ENCODE peak calls at places on chromosomes 6 and 20, in ten cellular contexts. One of them, this sample, is unnamed.

GRCh38 chr20:51382986-51383821 is 159.3 kb downstream of the NFATC2 start:
- DNase-seq in stomach: peak; percentile 71
- DNase-seq in CD4-positive, alpha-beta T cell: no peak
- DNase-seq in CD8-positive, alpha-beta T cell: no peak
- DNase-seq in heart right ventricle: no peak
- DNase-seq in pancreas: peak; percentile 61
- DNase-seq in cardiac muscle cell: no peak
- DNase-seq in fibroblast of lung: no peak
- DNase-seq in H9: no peak
- DNase-seq in HL-60: no peak
- DNase-seq in this sample: no peak

GRCh38 chr20:48149887-48150286 is 364.6 kb upstream of the SULF2 start:
- DNase-seq in stomach: no peak
- DNase-seq in CD4-positive, alpha-beta T cell: no peak
- DNase-seq in CD8-positive, alpha-beta T cell: no peak
- DNase-seq in heart right ventricle: no peak
- DNase-seq in pancreas: no peak
- DNase-seq in cardiac muscle cell: no peak
- DNase-seq in fibroblast of lung: no peak
- DNase-seq in H9: no peak
- DNase-seq in HL-60: no peak
- DNase-seq in this sample: no peak

GRCh38 chr20:57661201-57662027 is 41.2 kb upstream of the ZBP1 start:
- DNase-seq in stomach: peak; percentile 22
- DNase-seq in CD4-positive, alpha-beta T cell: no peak
- DNase-seq in CD8-positive, alpha-beta T cell: no peak
- DNase-seq in heart right ventricle: no peak
- DNase-seq in pancreas: no peak
- DNase-seq in cardiac muscle cell: no peak
- DNase-seq in fibroblast of lung: no peak
- DNase-seq in H9: peak; percentile 22
- DNase-seq in HL-60: no peak
- DNase-seq in this sample: no peak

GRCh38 chr20:21520702-21521595 is 7.1 kb upstream of the NKX2-2 start:
- DNase-seq in stomach: no peak
- DNase-seq in CD4-positive, alpha-beta T cell: no peak
- DNase-seq in CD8-positive, alpha-beta T cell: no peak
- DNase-seq in heart right ventricle: no peak
- DNase-seq in pancreas: no peak
- DNase-seq in cardiac muscle cell: peak; percentile 38
- DNase-seq in fibroblast of lung: no peak
- DNase-seq in H9: peak; percentile 75
- DNase-seq in HL-60: no peak
- DNase-seq in this sample: no peak

GRCh38 chr20:17229256-17229655 is 2.4 kb downstream of the PCSK2 start:
- DNase-seq in stomach: no peak
- DNase-seq in CD4-positive, alpha-beta T cell: no peak
- DNase-seq in CD8-positive, alpha-beta T cell: no peak
- DNase-seq in heart right ventricle: no peak
- DNase-seq in pancreas: no peak
- DNase-seq in cardiac muscle cell: no peak
- DNase-seq in fibroblast of lung: no peak
- DNase-seq in H9: no peak
- DNase-seq in HL-60: no peak
- DNase-seq in this sample: no peak

GRCh38 chr6:57265755-57266221 is 43.7 kb upstream of the RAB23 start:
- DNase-seq in stomach: no peak
- DNase-seq in CD4-positive, alpha-beta T cell: no peak
- DNase-seq in CD8-positive, alpha-beta T cell: no peak
- DNase-seq in heart right ventricle: no peak
- DNase-seq in pancreas: no peak
- DNase-seq in cardiac muscle cell: peak; percentile 27
- DNase-seq in fibroblast of lung: peak; percentile 80
- DNase-seq in H9: no peak
- DNase-seq in HL-60: no peak
- DNase-seq in this sample: no peak

GRCh38 chr6:104955491-104955890 is 1.4 kb upstream of the LIN28B start:
- DNase-seq in stomach: no peak
- DNase-seq in CD4-positive, alpha-beta T cell: no peak
- DNase-seq in CD8-positive, alpha-beta T cell: no peak
- DNase-seq in heart right ventricle: no peak
- DNase-seq in pancreas: no peak
- DNase-seq in cardiac muscle cell: no peak
- DNase-seq in fibroblast of lung: no peak
- DNase-seq in H9: peak; percentile 52
- DNase-seq in HL-60: no peak
- DNase-seq in this sample: no peak

GRCh38 chr6:135163440-135163738 is 17.7 kb upstream of the MYB start:
- DNase-seq in stomach: no peak
- DNase-seq in CD4-positive, alpha-beta T cell: no peak
- DNase-seq in CD8-positive, alpha-beta T cell: peak; percentile 17
- DNase-seq in heart right ventricle: no peak
- DNase-seq in pancreas: no peak
- DNase-seq in cardiac muscle cell: no peak
- DNase-seq in fibroblast of lung: no peak
- DNase-seq in H9: no peak
- DNase-seq in HL-60: no peak
- DNase-seq in this sample: no peak

GRCh38 chr20:8515810-8516435 is 383.9 kb downstream of the PLCB1 start:
- DNase-seq in stomach: no peak
- DNase-seq in CD4-positive, alpha-beta T cell: no peak
- DNase-seq in CD8-positive, alpha-beta T cell: no peak
- DNase-seq in heart right ventricle: no peak
- DNase-seq in pancreas: no peak
- DNase-seq in cardiac muscle cell: peak; percentile 9
- DNase-seq in fibroblast of lung: no peak
- DNase-seq in H9: no peak
- DNase-seq in HL-60: no peak
- DNase-seq in this sample: no peak
- H3K27ac ChIP-seq in stomach: no peak overlapping the region
- H3K27ac ChIP-seq in CD4-positive, alpha-beta T cell: no peak overlapping the region
- H3K27ac ChIP-seq in CD8-positive, alpha-beta T cell: no peak overlapping the region
- H3K27ac ChIP-seq in heart right ventricle: no peak overlapping the region
- H3K27ac ChIP-seq in pancreas: no peak overlapping the region
- H3K27ac ChIP-seq in cardiac muscle cell: no peak overlapping the region
- H3K27ac ChIP-seq in fibroblast of lung: no peak overlapping the region
- H3K27ac ChIP-seq in H9: no peak overlapping the region
- H3K27ac ChIP-seq in HL-60: no peak overlapping the region
- H3K27ac ChIP-seq in this sample: no peak overlapping the region

GRCh38 chr6:108755257-108756240 is 92.7 kb upstream of the ARMC2 start:
- DNase-seq in stomach: no peak
- DNase-seq in CD4-positive, alpha-beta T cell: no peak
- DNase-seq in CD8-positive, alpha-beta T cell: no peak
- DNase-seq in heart right ventricle: no peak
- DNase-seq in pancreas: no peak
- DNase-seq in cardiac muscle cell: peak; percentile 32
- DNase-seq in fibroblast of lung: no peak
- DNase-seq in H9: no peak
- DNase-seq in HL-60: no peak
- DNase-seq in this sample: no peak
- H3K27ac ChIP-seq in stomach: no peak overlapping the region
- H3K27ac ChIP-seq in CD4-positive, alpha-beta T cell: no peak overlapping the region
- H3K27ac ChIP-seq in CD8-positive, alpha-beta T cell: no peak overlapping the region
- H3K27ac ChIP-seq in heart right ventricle: peak overlapping the region; percentile 28
- H3K27ac ChIP-seq in pancreas: no peak overlapping the region
- H3K27ac ChIP-seq in cardiac muscle cell: no peak overlapping the region
- H3K27ac ChIP-seq in fibroblast of lung: no peak overlapping the region
- H3K27ac ChIP-seq in H9: no peak overlapping the region
- H3K27ac ChIP-seq in HL-60: no peak overlapping the region
- H3K27ac ChIP-seq in this sample: no peak overlapping the region

DNA sequence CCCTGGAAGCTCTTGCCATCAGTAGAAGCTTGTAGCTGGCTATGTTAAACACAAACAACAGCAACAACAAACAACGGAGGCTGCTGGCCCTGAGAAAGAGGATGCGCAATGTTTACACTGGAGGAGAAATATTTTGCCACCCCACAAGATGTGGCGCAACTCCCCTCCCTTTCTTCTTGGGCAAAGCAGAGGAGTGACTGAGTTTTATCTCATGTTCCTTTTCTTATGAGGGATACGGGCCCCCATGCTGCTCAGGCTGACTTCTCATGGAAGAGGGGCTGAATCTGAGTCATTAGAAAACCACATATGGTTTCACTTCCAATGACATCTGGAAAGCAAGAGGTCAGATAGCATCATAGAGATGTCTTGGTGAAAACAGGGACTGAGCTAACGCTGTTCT is 75.9 kb upstream of the HDDC2 start:
- DNase-seq in stomach: no peak
- DNase-seq in CD4-positive, alpha-beta T cell: no peak
- DNase-seq in CD8-positive, alpha-beta T cell: no peak
- DNase-seq in heart right ventricle: no peak
- DNase-seq in pancreas: no peak
- DNase-seq in cardiac muscle cell: peak; percentile 84
- DNase-seq in fibroblast of lung: peak; percentile 25
- DNase-seq in H9: no peak
- DNase-seq in HL-60: peak; percentile 10
- DNase-seq in this sample: no peak
- H3K27ac ChIP-seq in stomach: no peak overlapping the region
- H3K27ac ChIP-seq in CD4-positive, alpha-beta T cell: no peak overlapping the region
- H3K27ac ChIP-seq in CD8-positive, alpha-beta T cell: no peak overlapping the region
- H3K27ac ChIP-seq in heart right ventricle: no peak overlapping the region
- H3K27ac ChIP-seq in pancreas: no peak overlapping the region
- H3K27ac ChIP-seq in cardiac muscle cell: no peak overlapping the region
- H3K27ac ChIP-seq in fibroblast of lung: no peak overlapping the region
- H3K27ac ChIP-seq in H9: no peak overlapping the region
- H3K27ac ChIP-seq in HL-60: no peak overlapping the region
- H3K27ac ChIP-seq in this sample: no peak overlapping the region

DNA sequence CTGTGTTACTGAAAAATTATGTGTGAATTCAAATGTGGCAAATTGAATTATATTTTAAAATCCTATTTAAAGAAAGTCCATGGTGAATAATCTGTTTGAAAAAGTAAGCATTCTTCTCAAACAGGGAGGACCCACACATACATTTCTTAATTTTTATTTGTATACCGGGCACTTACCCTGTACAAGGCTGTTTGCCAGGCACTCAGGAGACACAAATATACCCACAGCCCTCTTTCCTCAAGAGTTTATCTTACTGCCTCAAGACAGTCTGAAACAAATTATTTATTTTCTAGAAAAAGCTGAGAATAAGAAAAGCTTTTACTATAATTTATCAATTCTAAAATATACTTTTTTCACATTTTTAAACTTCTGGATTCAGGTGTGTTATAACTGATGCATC is 114.4 kb downstream of the TASP1 start:
- DNase-seq in stomach: no peak
- DNase-seq in CD4-positive, alpha-beta T cell: no peak
- DNase-seq in CD8-positive, alpha-beta T cell: no peak
- DNase-seq in heart right ventricle: no peak
- DNase-seq in pancreas: no peak
- DNase-seq in cardiac muscle cell: no peak
- DNase-seq in fibroblast of lung: no peak
- DNase-seq in H9: no peak
- DNase-seq in HL-60: no peak
- DNase-seq in this sample: no peak
- H3K27ac ChIP-seq in stomach: no peak overlapping the region
- H3K27ac ChIP-seq in CD4-positive, alpha-beta T cell: no peak overlapping the region
- H3K27ac ChIP-seq in CD8-positive, alpha-beta T cell: no peak overlapping the region
- H3K27ac ChIP-seq in heart right ventricle: no peak overlapping the region
- H3K27ac ChIP-seq in pancreas: no peak overlapping the region
- H3K27ac ChIP-seq in cardiac muscle cell: no peak overlapping the region
- H3K27ac ChIP-seq in fibroblast of lung: peak overlapping the region; percentile 57
- H3K27ac ChIP-seq in H9: no peak overlapping the region
- H3K27ac ChIP-seq in HL-60: no peak overlapping the region
- H3K27ac ChIP-seq in this sample: no peak overlapping the region

GRCh38 chr6:164832410-164832809 is 477.0 kb downstream of the C6orf118 start:
- DNase-seq in stomach: no peak
- DNase-seq in CD4-positive, alpha-beta T cell: no peak
- DNase-seq in CD8-positive, alpha-beta T cell: no peak
- DNase-seq in heart right ventricle: no peak
- DNase-seq in pancreas: no peak
- DNase-seq in cardiac muscle cell: no peak
- DNase-seq in fibroblast of lung: no peak
- DNase-seq in H9: no peak
- DNase-seq in HL-60: no peak
- DNase-seq in this sample: peak; percentile 38
- H3K27ac ChIP-seq in stomach: no peak overlapping the region
- H3K27ac ChIP-seq in CD4-positive, alpha-beta T cell: no peak overlapping the region
- H3K27ac ChIP-seq in CD8-positive, alpha-beta T cell: no peak overlapping the region
- H3K27ac ChIP-seq in heart right ventricle: no peak overlapping the region
- H3K27ac ChIP-seq in pancreas: no peak overlapping the region
- H3K27ac ChIP-seq in cardiac muscle cell: no peak overlapping the region
- H3K27ac ChIP-seq in fibroblast of lung: no peak overlapping the region
- H3K27ac ChIP-seq in H9: no peak overlapping the region
- H3K27ac ChIP-seq in HL-60: no peak overlapping the region
- H3K27ac ChIP-seq in this sample: peak overlapping the region; percentile 48

DNA sequence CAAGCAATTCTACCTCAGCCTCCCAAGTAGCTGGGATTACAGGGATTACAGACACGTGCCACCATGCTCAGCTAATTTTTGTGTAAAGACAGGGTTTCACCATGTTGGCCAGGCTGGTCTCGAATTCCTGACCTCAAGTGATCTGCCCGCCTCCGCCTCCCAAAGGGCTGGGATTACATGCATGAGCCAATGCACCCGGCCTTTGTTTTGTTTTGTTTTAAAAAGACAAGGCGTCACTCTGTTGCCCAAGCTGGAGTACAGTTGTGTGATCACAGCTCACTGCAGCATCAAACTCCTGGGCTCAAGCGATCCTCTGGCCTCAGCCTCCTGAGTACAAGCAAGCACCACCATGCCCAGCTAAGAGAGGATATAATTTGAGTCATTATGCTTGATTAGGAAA is 5.4 kb downstream of the SERINC3 start:
- DNase-seq in stomach: no peak
- DNase-seq in CD4-positive, alpha-beta T cell: no peak
- DNase-seq in CD8-positive, alpha-beta T cell: no peak
- DNase-seq in heart right ventricle: no peak
- DNase-seq in pancreas: no peak
- DNase-seq in cardiac muscle cell: no peak
- DNase-seq in fibroblast of lung: no peak
- DNase-seq in H9: no peak
- DNase-seq in HL-60: no peak
- DNase-seq in this sample: no peak
- H3K27ac ChIP-seq in stomach: no peak overlapping the region
- H3K27ac ChIP-seq in CD4-positive, alpha-beta T cell: no peak overlapping the region
- H3K27ac ChIP-seq in CD8-positive, alpha-beta T cell: no peak overlapping the region
- H3K27ac ChIP-seq in heart right ventricle: no peak overlapping the region
- H3K27ac ChIP-seq in pancreas: no peak overlapping the region
- H3K27ac ChIP-seq in cardiac muscle cell: no peak overlapping the region
- H3K27ac ChIP-seq in fibroblast of lung: no peak overlapping the region
- H3K27ac ChIP-seq in H9: no peak overlapping the region
- H3K27ac ChIP-seq in HL-60: no peak overlapping the region
- H3K27ac ChIP-seq in this sample: no peak overlapping the region

DNA sequence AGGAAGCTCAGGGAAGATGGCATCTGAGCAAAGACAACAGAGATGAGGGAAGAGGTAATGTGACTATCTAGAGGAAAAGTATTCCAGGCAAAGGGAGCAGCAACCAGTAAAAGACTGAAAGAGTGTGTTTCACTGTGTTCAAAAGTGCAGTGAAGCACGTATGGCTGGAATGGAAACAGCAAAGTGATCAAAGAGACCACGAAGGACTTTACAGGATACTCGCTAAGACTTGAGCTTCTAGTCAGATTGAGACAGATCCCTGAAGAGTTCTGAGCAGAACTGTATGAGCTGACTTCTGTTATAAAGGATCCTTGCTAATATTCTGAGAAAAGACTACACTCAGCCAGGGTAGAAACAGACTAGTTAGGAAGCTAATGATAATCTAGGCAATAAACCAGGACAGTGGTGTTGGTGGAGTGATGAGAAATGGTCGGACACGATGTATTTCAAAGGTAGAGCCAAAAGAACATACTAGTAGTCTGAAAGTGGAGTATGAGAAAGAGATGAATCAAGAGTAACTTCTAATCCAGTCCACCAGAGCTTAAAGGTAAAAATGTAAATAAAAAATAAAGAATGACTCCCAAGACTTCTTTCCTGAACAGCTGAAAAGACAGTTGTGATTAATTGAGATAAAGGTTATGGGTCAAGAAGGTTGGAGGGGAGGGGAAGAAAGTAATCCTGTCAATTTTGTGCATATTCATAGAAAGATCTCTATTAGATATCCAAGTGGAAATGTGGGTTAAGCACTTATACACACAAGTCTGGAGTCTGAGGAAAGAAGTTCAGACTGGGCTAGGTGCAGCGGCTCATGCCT is 14.2 kb downstream of the SEC63 start:
- DNase-seq in stomach: no peak
- DNase-seq in CD4-positive, alpha-beta T cell: no peak
- DNase-seq in CD8-positive, alpha-beta T cell: no peak
- DNase-seq in heart right ventricle: no peak
- DNase-seq in pancreas: no peak
- DNase-seq in cardiac muscle cell: no peak
- DNase-seq in fibroblast of lung: no peak
- DNase-seq in H9: no peak
- DNase-seq in HL-60: no peak
- DNase-seq in this sample: no peak
- H3K27ac ChIP-seq in stomach: no peak overlapping the region
- H3K27ac ChIP-seq in CD4-positive, alpha-beta T cell: no peak overlapping the region
- H3K27ac ChIP-seq in CD8-positive, alpha-beta T cell: no peak overlapping the region
- H3K27ac ChIP-seq in heart right ventricle: no peak overlapping the region
- H3K27ac ChIP-seq in pancreas: no peak overlapping the region
- H3K27ac ChIP-seq in cardiac muscle cell: peak overlapping the region; percentile 35
- H3K27ac ChIP-seq in fibroblast of lung: no peak overlapping the region
- H3K27ac ChIP-seq in H9: no peak overlapping the region
- H3K27ac ChIP-seq in HL-60: no peak overlapping the region
- H3K27ac ChIP-seq in this sample: no peak overlapping the region